ENCODE peak calls at places on chromosomes 6 and 20, in six cellular contexts. M is HepG2, U is Peyer's patch, X is uterus, J is IMR-90, G is A549. N is an unnamed sample.

GRCh38 chr20:59441860-59442810 is 141.7 kb downstream of the EDN3 start:
- DNase-seq in M (no peak), U (no peak), X (no peak), J (no peak), G (no peak), N (no peak)

GRCh38 chr6:126427713-126428112 is 87.8 kb downstream of the CENPW start:
- DNase-seq in M (peak), U (no peak), X (no peak), J (no peak), G (no peak), N (no peak)

GRCh38 chr6:15065603-15066002 is 180.3 kb upstream of the JARID2 start:
- DNase-seq in M (no peak), U (no peak), X (no peak), J (peak), G (no peak), N (no peak)

GRCh38 chr6:45491048-45491447 is 113.3 kb upstream of the SUPT3H start:
- DNase-seq in M (no peak), U (no peak), X (no peak), J (peak), G (no peak), N (no peak)

GRCh38 chr6:168184701-168185100 is 105.7 kb upstream of the FRMD1 start:
- DNase-seq in M (no peak), U (no peak), X (peak), J (no peak), G (no peak), N (no peak)

GRCh38 chr6:50842861-50843384 is 24.3 kb downstream of the TFAP2B start:
- DNase-seq in M (no peak), U (no peak), X (no peak), J (no peak), G (no peak), N (no peak)

GRCh38 chr6:2872417-2873358 is 30.4 kb downstream of the SERPINB9 start:
- DNase-seq in M (no peak), U (no peak), X (peak), J (no peak), G (no peak), N (no peak)

GRCh38 chr20:50649587-50649986 is 41.8 kb downstream of the RIPOR3 start:
- DNase-seq in M (no peak), U (no peak), X (no peak), J (no peak), G (no peak), N (no peak)

GRCh38 chr20:1319462-1319861 is 9.5 kb downstream of the SDCBP2 start:
- DNase-seq in M (no peak), U (no peak), X (no peak), J (no peak), G (no peak), N (no peak)

GRCh38 chr20:652611-653109 is 340 bp downstream of the SRXN1 start:
- DNase-seq in M (no peak), U (peak), X (no peak), J (peak), G (peak), N (no peak)

GRCh38 chr20:48716086-48716485 is 111.7 kb downstream of the PREX1 start:
- DNase-seq in M (no peak), U (no peak), X (no peak), J (no peak), G (no peak), N (no peak)

GRCh38 chr6:115768469-115768868 is 292.2 kb downstream of the FRK start:
- DNase-seq in M (no peak), U (no peak), X (no peak), J (no peak), G (no peak), N (no peak)

GRCh38 chr6:6885521-6886088 is 222.2 kb upstream of the RREB1 start:
- DNase-seq in M (no peak), U (no peak), X (no peak), J (no peak), G (no peak), N (no peak)

GRCh38 chr20:7695622-7696021 is 244.6 kb downstream of the HAO1 start:
- DNase-seq in M (no peak), U (no peak), X (no peak), J (peak), G (no peak), N (no peak)

GRCh38 chr20:17613328-17614175 is 43.7 kb downstream of the DSTN start:
- DNase-seq in M (no peak), U (peak), X (no peak), J (no peak), G (no peak), N (no peak)

GRCh38 chr6:98634569-98634968 is 199.8 kb upstream of the POU3F2 start:
- DNase-seq in M (no peak), U (no peak), X (no peak), J (no peak), G (no peak), N (no peak)

GRCh38 chr6:19836799-19837510 is at the start of gene ID4:
- DNase-seq in M (no peak), U (peak), X (peak), J (peak), G (peak), N (no peak)

GRCh38 chr6:170107606-170108222 is 183.2 kb downstream of the DLL1 start:
- DNase-seq in M (no peak), U (no peak), X (no peak), J (no peak), G (no peak), N (no peak)

GRCh38 chr20:12882832-12883506 is 125.8 kb upstream of the SPTLC3 start:
- DNase-seq in M (no peak), U (no peak), X (no peak), J (peak), G (no peak), N (no peak)

GRCh38 chr6:26464014-26464413 is 6.3 kb downstream of the BTN2A1 start:
- DNase-seq in M (no peak), U (no peak), X (no peak), J (no peak), G (no peak), N (no peak)
- TF ChIP-seq POLR2A in M (no peak), U (no peak), X (no peak), J (no peak), G (no peak), N (no peak)

DNA sequence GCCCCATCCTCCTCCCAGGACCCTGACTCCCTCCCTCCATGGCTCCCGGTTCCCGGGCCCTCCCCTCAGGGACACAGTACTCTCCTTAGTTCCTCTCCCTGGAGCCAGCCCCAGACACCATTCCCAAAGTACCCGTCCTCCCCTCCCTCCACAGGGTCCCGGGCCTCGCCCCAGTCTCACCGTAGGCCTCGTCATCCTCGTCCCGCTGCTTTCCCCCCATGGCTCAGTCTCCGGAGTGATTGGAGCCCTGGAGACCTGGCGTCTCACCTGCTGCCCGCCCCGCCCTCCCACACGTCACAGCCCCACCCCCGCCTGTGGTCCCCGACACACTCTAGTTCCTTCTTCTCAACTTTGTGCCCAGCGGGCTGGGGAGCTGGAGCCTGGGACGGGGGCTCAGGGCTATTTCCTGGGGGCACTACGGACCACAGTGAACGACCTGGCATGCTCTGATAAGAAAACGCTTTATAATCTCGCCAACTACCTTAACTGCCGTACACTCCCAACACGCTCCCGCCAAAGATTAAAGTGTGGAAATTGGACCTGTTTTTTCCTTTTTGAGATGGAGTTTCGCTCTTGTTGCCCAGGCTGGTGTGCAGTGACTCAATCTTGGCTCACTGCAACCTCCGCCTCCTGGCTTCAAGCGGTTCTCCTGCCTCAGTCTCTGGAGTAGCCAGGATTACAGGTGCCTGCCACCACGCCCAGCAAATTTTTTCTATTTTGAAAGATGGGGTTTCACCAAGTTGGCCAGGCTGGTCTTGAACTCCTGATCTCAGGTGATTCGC is at the start of gene SLC44A4:
- DNase-seq in M (no peak), U (peak), X (no peak), J (no peak), G (no peak), N (no peak)
- TF ChIP-seq POLR2A in M (no peak), U (peak), X (no peak), J (no peak), G (no peak), N (no peak)

GRCh38 chr6:34791842-34792604 is at the start of gene BLTP3A:
- DNase-seq in M (peak), U (peak), X (peak), J (peak), G (peak), N (peak)
- TF ChIP-seq POLR2A in M (peak), U (peak), X (peak), J (no peak), G (peak), N (no peak)

DNA sequence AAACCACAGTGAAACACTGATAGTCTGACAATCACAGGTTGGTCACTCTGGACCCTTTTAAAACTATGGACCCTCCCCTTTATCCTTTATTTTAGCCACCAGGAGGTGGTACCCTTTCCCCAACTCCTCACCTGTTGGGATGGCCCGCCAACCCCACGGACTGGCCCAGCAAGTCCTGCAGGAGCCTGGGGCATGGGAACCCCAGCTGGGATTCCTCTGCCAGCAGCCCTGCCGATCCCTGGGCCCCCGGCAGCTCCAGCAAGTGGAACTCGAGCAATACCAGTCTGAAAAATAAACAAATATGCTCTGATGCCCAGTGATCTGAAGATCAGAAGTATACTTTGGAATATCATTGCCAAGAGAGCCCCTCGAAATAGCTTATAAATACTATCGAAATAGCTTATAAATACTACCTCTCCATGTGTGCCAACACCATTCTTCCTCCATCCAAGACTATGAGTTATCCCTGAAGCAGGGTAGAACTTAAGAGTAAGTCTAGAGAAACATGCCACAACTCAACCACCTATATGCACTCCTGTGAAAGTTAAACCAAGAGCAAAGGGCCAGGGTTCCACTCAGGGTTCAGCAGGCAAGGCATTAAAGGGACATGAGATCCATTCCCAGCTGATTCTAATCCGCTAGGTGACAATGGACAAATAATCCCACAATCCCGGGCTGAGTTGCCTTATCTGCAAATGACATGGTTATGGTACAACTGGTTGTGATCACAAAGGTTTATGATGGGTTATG is 6.8 kb downstream of the SNRPB start:
- DNase-seq in M (no peak), U (no peak), X (no peak), J (no peak), G (no peak), N (no peak)
- TF ChIP-seq POLR2A in M (no peak), U (no peak), X (no peak), J (no peak), G (no peak), N (no peak)